ENCODE peak calls at places on chromosomes 1 and 21, in seven cellular contexts. P is Right ventricle myocardium superior; H is iPS DF 19.7; K is activated T-helper 1 cell treated with anti-CD3 and anti-CD28 coated beads, Interleukin-2, amount 50 U/mL, for 16 hours; N is stimulated activated CD8-positive, alpha-beta memory T cell treated with anti-CD3 and anti-CD28 coated beads, Interleukin-4, amount 100 ng/mL, for 1 hour; Q is kidney glomerular epithelial cell; U is NCI-H1417. S is an unnamed sample.

GRCh38 chr21:32572574-32573420 is 12.5 kb downstream of the TCP10L start:
- DNase-seq in H (no peak), Q (no peak), K (no peak), P (no peak), N (no peak), U (peak; percentile 50), S (no peak)

GRCh38 chr1:184574588-184574987 is 180.1 kb downstream of the EDEM3 start:
- DNase-seq in Q (no peak), N (no peak), P (no peak), H (peak; percentile 23), U (peak; percentile 17), K (no peak), S (no peak)

GRCh38 chr1:46131727-46132528 is 501 bp downstream of the PIK3R3 start:
- DNase-seq in Q (peak; percentile 15), P (peak; percentile 52), U (peak; percentile 72), H (no peak), K (no peak), N (no peak), S (no peak)

GRCh38 chr1:54980528-54981241 is at the start of gene TMEM61:
- DNase-seq in K (no peak), Q (no peak), U (peak; percentile 52), N (no peak), H (no peak), P (no peak), S (no peak)

GRCh38 chr1:15975358-15975804 is 520 bp downstream of the ZBTB17 start:
- DNase-seq in H (no peak), U (peak; percentile 71), P (peak; percentile 66), N (peak; percentile 33), Q (peak; percentile 51), K (peak; percentile 70), S (no peak)

GRCh38 chr1:160205974-160206369 is 788 bp downstream of the PEA15 start:
- DNase-seq in P (peak; percentile 65), N (no peak), K (peak; percentile 19), H (no peak), U (no peak), Q (peak; percentile 48), S (peak; percentile 14)

GRCh38 chr1:23756676-23757075 is 13.4 kb downstream of the ELOA start:
- DNase-seq in H (no peak), P (no peak), K (no peak), U (no peak), Q (peak; percentile 55), N (no peak), S (no peak)

GRCh38 chr1:44784094-44785026 is 3.6 kb downstream of the BEST4 start:
- DNase-seq in H (no peak), U (peak; percentile 72), K (peak; percentile 16), Q (no peak), N (no peak), P (no peak), S (no peak)

GRCh38 chr1:1550591-1551432 is 10.4 kb upstream of the TMEM240 start:
- DNase-seq in P (peak; percentile 63), H (no peak), N (no peak), Q (no peak), U (no peak), K (no peak), S (no peak)

GRCh38 chr1:16387201-16388185 is 20.5 kb downstream of the SZRD1 start:
- DNase-seq in P (peak; percentile 42), H (no peak), N (no peak), Q (no peak), U (no peak), K (no peak), S (no peak)

GRCh38 chr1:209657140-209657879 is 5.1 kb upstream of the LAMB3 start:
- DNase-seq in K (no peak), H (no peak), Q (no peak), P (no peak), N (no peak), U (no peak), S (no peak)

GRCh38 chr1:34500451-34500850 is 254.4 kb upstream of the GJB5 start:
- DNase-seq in Q (peak; percentile 14), U (peak; percentile 8), H (no peak), P (no peak), K (no peak), N (no peak), S (no peak)

GRCh38 chr21:25638634-25639166 is 358 bp upstream of the JAM2 start:
- DNase-seq in U (no peak), H (no peak), P (no peak), K (no peak), Q (no peak), N (no peak), S (no peak)

GRCh38 chr1:27940297-27940696 is 5.5 kb downstream of the SMPDL3B start:
- DNase-seq in U (no peak), H (no peak), K (peak; percentile 49), Q (no peak), N (peak; percentile 39), P (peak; percentile 71), S (no peak)

GRCh38 chr21:45607021-45607921 is 36.3 kb upstream of the PCBP3 start:
- DNase-seq in U (no peak), Q (no peak), K (peak; percentile 44), P (no peak), H (no peak), N (no peak), S (no peak)

GRCh38 chr1:196148367-196148970 is 459.8 kb downstream of the KCNT2 start:
- DNase-seq in H (no peak), P (no peak), N (no peak), Q (peak; percentile 45), K (no peak), U (no peak), S (peak; percentile 11)

GRCh38 chr1:156075158-156075557 is 7.1 kb downstream of the MEX3A start:
- DNase-seq in U (no peak), P (no peak), N (no peak), Q (no peak), K (no peak), H (no peak), S (no peak)

GRCh38 chr1:168179411-168180147 is 817 bp downstream of the TIPRL start:
- DNase-seq in K (no peak), N (no peak), P (no peak), Q (no peak), U (peak; percentile 37), H (no peak), S (no peak)

GRCh38 chr1:57696041-57696440 is 272.2 kb upstream of the DAB1 start:
- DNase-seq in U (no peak), K (no peak), N (no peak), H (no peak), P (no peak), Q (no peak), S (no peak)

GRCh38 chr1:9730096-9730901 is 78.8 kb downstream of the PIK3CD start:
- DNase-seq in U (no peak), N (no peak), K (no peak), Q (no peak), P (peak; percentile 82), H (no peak), S (no peak)

GRCh38 chr1:57464756-57465155 is 40.9 kb upstream of the DAB1 start:
- DNase-seq in N (no peak), K (no peak), U (no peak), Q (no peak), P (no peak), H (no peak), S (no peak)

GRCh38 chr1:169105087-169105433 is 1.4 kb upstream of the ATP1B1 start:
- DNase-seq in H (no peak), Q (no peak), U (no peak), N (no peak), P (no peak), K (no peak), S (no peak)

GRCh38 chr1:241902376-241903067 is 54.5 kb downstream of the EXO1 start:
- DNase-seq in P (no peak), K (no peak), U (no peak), N (no peak), Q (no peak), H (no peak), S (no peak)

GRCh38 chr21:41895643-41896493 is 16.7 kb upstream of the PRDM15 start:
- DNase-seq in K (no peak), P (no peak), H (no peak), U (no peak), N (no peak), Q (no peak), S (no peak)

GRCh38 chr1:13546791-13547190 is 33.0 kb upstream of the LRRC38 start:
- DNase-seq in U (no peak), K (no peak), H (no peak), Q (no peak), N (no peak), P (no peak), S (no peak)

GRCh38 chr1:58779059-58779754 is 4.6 kb downstream of the JUN start:
- DNase-seq in U (no peak), H (no peak), K (no peak), P (no peak), N (no peak), Q (peak; percentile 74), S (no peak)

GRCh38 chr21:41402796-41403195 is 23.2 kb upstream of the MX1 start:
- DNase-seq in U (no peak), K (no peak), N (no peak), H (no peak), Q (no peak), P (no peak), S (no peak)

GRCh38 chr1:96333522-96334235 is 387.9 kb upstream of the PTBP2 start:
- DNase-seq in N (no peak), K (no peak), P (no peak), U (no peak), Q (no peak), H (no peak), S (no peak)

GRCh38 chr1:75097686-75098085 is 36.5 kb upstream of the LHX8 start:
- DNase-seq in K (no peak), Q (no peak), H (no peak), P (no peak), N (no peak), U (no peak), S (no peak)

GRCh38 chr1:162973381-162973795 is 95.8 kb upstream of the RGS4 start:
- DNase-seq in P (no peak), U (no peak), H (no peak), Q (peak; percentile 95), K (no peak), N (no peak), S (peak; percentile 73)

GRCh38 chr1:51569284-51570062 is 47.4 kb upstream of the OSBPL9 start:
- DNase-seq in U (no peak), K (no peak), P (no peak), N (no peak), Q (peak; percentile 89), H (no peak), S (peak; percentile 63)

GRCh38 chr1:44408181-44409018 is 3.3 kb downstream of the RNF220 start:
- DNase-seq in N (no peak), U (no peak), H (peak; percentile 67), P (no peak), K (no peak), Q (no peak), S (no peak)

GRCh38 chr1:21106709-21107108 is 70.0 kb downstream of the EIF4G3 start:
- DNase-seq in H (no peak), P (no peak), N (no peak), K (no peak), U (no peak), Q (no peak), S (no peak)

GRCh38 chr1:4367230-4367629 is 287.2 kb upstream of the AJAP1 start:
- DNase-seq in P (no peak), K (no peak), H (no peak), Q (no peak), U (no peak), N (no peak), S (no peak)

S was measured in non-pigmented ciliary epithelial cell.